ENCODE peak calls at places on chromosomes 6 and 20, in six cellular contexts. I is T-helper 2 cell; S is fibroblast of villous mesenchyme; T is stimulated activated CD4-positive, alpha-beta T cell treated with anti-CD3 and anti-CD28 coated beads, Interleukin-2, amount 100 ng/mL, for 48 hours; K is Right ventricle myocardium superior; A is tibial artery. Z is an unnamed sample.

GRCh38 chr6:19408331-19408730 is 428.8 kb upstream of the ID4 start:
- DNase-seq in I (no peak), A (no peak), T (no peak), S (peak), K (no peak), Z (no peak)

GRCh38 chr20:59392741-59393140 is 92.3 kb downstream of the EDN3 start:
- DNase-seq in I (no peak), T (no peak), S (no peak), K (no peak), A (no peak), Z (peak)

GRCh38 chr6:112780498-112781096 is 433.5 kb downstream of the RFPL4B start:
- DNase-seq in T (peak), K (peak), A (peak), I (peak), S (peak), Z (peak)

GRCh38 chr6:166853371-166854325 is 102.7 kb downstream of the RNASET2 start:
- DNase-seq in K (no peak), S (no peak), I (no peak), T (no peak), A (no peak), Z (no peak)

GRCh38 chr6:106613590-106613989 is 15.7 kb downstream of the RTN4IP1 start:
- DNase-seq in I (peak), S (no peak), K (no peak), A (no peak), T (no peak), Z (no peak)

GRCh38 chr6:16592550-16592892 is 168.7 kb downstream of the ATXN1 start:
- DNase-seq in K (no peak), T (no peak), I (no peak), A (no peak), S (no peak), Z (no peak)

GRCh38 chr6:125201961-125202729 is 48.6 kb downstream of the TPD52L1 start:
- DNase-seq in A (peak), I (no peak), T (no peak), S (peak), K (peak), Z (no peak)

GRCh38 chr20:60213126-60213893 is 255.1 kb downstream of the CDH26 start:
- DNase-seq in S (no peak), T (no peak), A (no peak), K (no peak), I (no peak), Z (no peak)

GRCh38 chr20:23246682-23247664 is 103.6 kb upstream of the NXT1 start:
- DNase-seq in T (no peak), I (no peak), K (peak), S (no peak), A (peak), Z (no peak)

GRCh38 chr6:134503542-134504281 is 185.8 kb upstream of the SGK1 start:
- DNase-seq in A (no peak), I (no peak), K (no peak), S (no peak), T (no peak), Z (no peak)

GRCh38 chr6:55882731-55883595 is 7.6 kb upstream of the BMP5 start:
- DNase-seq in A (no peak), T (no peak), S (peak), I (no peak), K (no peak), Z (no peak)

GRCh38 chr6:157879873-157880254 is 56.8 kb downstream of the SNX9 start:
- DNase-seq in S (no peak), A (no peak), T (no peak), I (no peak), K (no peak), Z (no peak)

GRCh38 chr20:4959582-4959981 is 41.7 kb downstream of the SLC23A2 start:
- DNase-seq in A (no peak), I (no peak), T (no peak), S (peak), K (no peak), Z (peak)

GRCh38 chr6:144397141-144397540 is 112.0 kb downstream of the UTRN start:
- DNase-seq in S (no peak), A (no peak), K (no peak), T (no peak), I (no peak), Z (no peak)

GRCh38 chr6:82711105-82711829 is 347.6 kb downstream of the TPBG start:
- DNase-seq in K (no peak), A (no peak), I (no peak), T (no peak), S (no peak), Z (no peak)

GRCh38 chr20:50504231-50504823 is 5.9 kb upstream of the PTPN1 start:
- DNase-seq in T (no peak), S (peak), I (no peak), A (no peak), K (no peak), Z (peak)

GRCh38 chr6:1958257-1958656 is 287.1 kb downstream of the GMDS start:
- DNase-seq in I (no peak), T (no peak), A (no peak), S (no peak), K (no peak), Z (peak)

GRCh38 chr6:2806664-2807063 is 35.0 kb downstream of the SERPINB1 start:
- DNase-seq in I (no peak), A (no peak), S (no peak), K (no peak), T (no peak), Z (no peak)

GRCh38 chr6:32796848-32797776 is 19.7 kb downstream of the HLA-DOB start:
- DNase-seq in K (peak), A (peak), T (peak), S (peak), I (peak), Z (peak)

GRCh38 chr6:89989742-89990141 is 95.5 kb downstream of the GJA10 start:
- DNase-seq in K (no peak), S (peak), T (no peak), A (no peak), I (no peak), Z (no peak)

GRCh38 chr20:34516874-34517542 is 786 bp downstream of the DYNLRB1 start:
- DNase-seq in S (peak), I (peak), K (peak), T (peak), A (no peak), Z (peak)

GRCh38 chr20:51492167-51493092 is 50.1 kb downstream of the NFATC2 start:
- DNase-seq in K (peak), T (no peak), A (peak), I (no peak), S (peak), Z (no peak)

GRCh38 chr20:19860742-19861141 is 102.7 kb downstream of the RIN2 start:
- DNase-seq in T (no peak), I (peak), K (no peak), S (no peak), A (no peak), Z (no peak)

GRCh38 chr6:35539223-35539622 is 26.5 kb upstream of the TULP1 start:
- DNase-seq in T (no peak), K (no peak), I (no peak), A (no peak), S (no peak), Z (no peak)

GRCh38 chr6:27178001-27178730 is 69.3 kb upstream of the PRSS16 start:
- DNase-seq in I (peak), A (peak), S (peak), K (peak), T (peak), Z (peak)

GRCh38 chr6:31010393-31011060 is at the start of gene MUC22:
- DNase-seq in A (no peak), S (no peak), T (no peak), K (no peak), I (no peak), Z (no peak)

GRCh38 chr20:38260378-38261053 is at the start of gene KIAA1755:
- DNase-seq in A (peak), T (no peak), S (no peak), K (peak), I (no peak), Z (no peak)

GRCh38 chr20:56442381-56443365 is 25.8 kb upstream of the RTF2 start:
- DNase-seq in I (peak), S (no peak), A (peak), K (no peak), T (no peak), Z (peak)

GRCh38 chr6:15929685-15930084 is 199.2 kb upstream of the MYLIP start:
- DNase-seq in S (no peak), T (no peak), A (no peak), I (no peak), K (no peak), Z (peak)

GRCh38 chr6:159720708-159721107 is 6.6 kb upstream of the WTAP start:
- DNase-seq in S (peak), T (peak), I (peak), K (no peak), A (no peak), Z (peak)

GRCh38 chr6:25070547-25071366 is 135.0 kb upstream of the RIPOR2 start:
- DNase-seq in S (peak), K (peak), T (peak), I (peak), A (peak), Z (peak)

GRCh38 chr20:43739148-43739749 is 12.4 kb upstream of the GTSF1L start:
- DNase-seq in I (no peak), K (no peak), S (no peak), A (no peak), T (no peak), Z (no peak)

GRCh38 chr6:52647199-52647598 is 23.7 kb upstream of the TMEM14A start:
- DNase-seq in K (no peak), A (no peak), S (no peak), T (no peak), I (no peak), Z (no peak)

GRCh38 chr6:54991761-54992330 is 145.3 kb downstream of the FAM83B start:
- DNase-seq in A (no peak), T (no peak), I (no peak), K (no peak), S (no peak), Z (no peak)

GRCh38 chr6:34855463-34855862 is 32.4 kb downstream of the TAF11 start:
- DNase-seq in A (no peak), T (no peak), S (no peak), I (no peak), K (no peak), Z (no peak)

GRCh38 chr6:3752538-3753227 is 1.2 kb upstream of the PXDC1 start:
- DNase-seq in A (peak), T (no peak), S (no peak), I (no peak), K (no peak), Z (no peak)

GRCh38 chr6:88220493-88220892 is 54.3 kb upstream of the CNR1 start:
- DNase-seq in I (peak), T (no peak), K (no peak), A (no peak), S (peak), Z (peak)

GRCh38 chr6:37244430-37245310 is 12.9 kb upstream of the TBC1D22B start:
- DNase-seq in S (peak), K (peak), T (no peak), A (peak), I (no peak), Z (peak)